ENCODE peak calls at places on chromosomes 2 and 18, in ten cellular contexts. One of them, this sample, is unnamed.

GRCh38 chr2:20596973-20597867 is 53.7 kb downstream of the HS1BP3 start:
- DNase-seq in heart left ventricle: peak
- DNase-seq in body of pancreas: peak
- DNase-seq in sigmoid colon: peak
- DNase-seq in Peyer's patch: peak
- DNase-seq in IMR-90: no peak
- DNase-seq in NB4: no peak
- DNase-seq in uterus: peak
- DNase-seq in ovary: peak
- DNase-seq in right lobe of liver: peak
- DNase-seq in this sample: no peak

GRCh38 chr2:241286348-241287090 is 29.0 kb downstream of the HDLBP start:
- DNase-seq in heart left ventricle: no peak
- DNase-seq in body of pancreas: no peak
- DNase-seq in sigmoid colon: no peak
- DNase-seq in Peyer's patch: no peak
- DNase-seq in IMR-90: no peak
- DNase-seq in NB4: no peak
- DNase-seq in uterus: no peak
- DNase-seq in ovary: no peak
- DNase-seq in right lobe of liver: no peak
- DNase-seq in this sample: no peak

GRCh38 chr2:119006441-119006840 is 64.4 kb downstream of the MARCO start:
- DNase-seq in heart left ventricle: no peak
- DNase-seq in body of pancreas: no peak
- DNase-seq in sigmoid colon: no peak
- DNase-seq in Peyer's patch: peak
- DNase-seq in IMR-90: no peak
- DNase-seq in NB4: no peak
- DNase-seq in uterus: no peak
- DNase-seq in ovary: no peak
- DNase-seq in right lobe of liver: no peak
- DNase-seq in this sample: no peak

GRCh38 chr2:162821176-162821575 is 17.4 kb downstream of the KCNH7 start:
- DNase-seq in heart left ventricle: no peak
- DNase-seq in body of pancreas: no peak
- DNase-seq in sigmoid colon: no peak
- DNase-seq in Peyer's patch: no peak
- DNase-seq in IMR-90: no peak
- DNase-seq in NB4: no peak
- DNase-seq in uterus: no peak
- DNase-seq in ovary: no peak
- DNase-seq in right lobe of liver: no peak
- DNase-seq in this sample: no peak

GRCh38 chr2:189440947-189441708 is at the start of gene WDR75:
- DNase-seq in heart left ventricle: peak
- DNase-seq in body of pancreas: peak
- DNase-seq in sigmoid colon: peak
- DNase-seq in Peyer's patch: peak
- DNase-seq in IMR-90: peak
- DNase-seq in NB4: peak
- DNase-seq in uterus: peak
- DNase-seq in ovary: peak
- DNase-seq in right lobe of liver: peak
- DNase-seq in this sample: peak

GRCh38 chr2:16471031-16471430 is 194.6 kb downstream of the CYRIA start:
- DNase-seq in heart left ventricle: no peak
- DNase-seq in body of pancreas: no peak
- DNase-seq in sigmoid colon: no peak
- DNase-seq in Peyer's patch: no peak
- DNase-seq in IMR-90: no peak
- DNase-seq in NB4: no peak
- DNase-seq in uterus: no peak
- DNase-seq in ovary: no peak
- DNase-seq in right lobe of liver: no peak
- DNase-seq in this sample: no peak

GRCh38 chr2:241933175-241933911 is 63.8 kb downstream of the RTP5 start:
- DNase-seq in heart left ventricle: no peak
- DNase-seq in body of pancreas: peak
- DNase-seq in sigmoid colon: no peak
- DNase-seq in Peyer's patch: no peak
- DNase-seq in IMR-90: no peak
- DNase-seq in NB4: no peak
- DNase-seq in uterus: peak
- DNase-seq in ovary: peak
- DNase-seq in right lobe of liver: no peak
- DNase-seq in this sample: no peak

GRCh38 chr2:102514061-102514785 is 41.2 kb downstream of the SLC9A4 start:
- DNase-seq in heart left ventricle: no peak
- DNase-seq in body of pancreas: no peak
- DNase-seq in sigmoid colon: no peak
- DNase-seq in Peyer's patch: peak
- DNase-seq in IMR-90: peak
- DNase-seq in NB4: peak
- DNase-seq in uterus: no peak
- DNase-seq in ovary: no peak
- DNase-seq in right lobe of liver: no peak
- DNase-seq in this sample: peak

GRCh38 chr2:101007415-101008345 is 5.6 kb downstream of the RPL31 start:
- DNase-seq in heart left ventricle: no peak
- DNase-seq in body of pancreas: no peak
- DNase-seq in sigmoid colon: no peak
- DNase-seq in Peyer's patch: no peak
- DNase-seq in IMR-90: no peak
- DNase-seq in NB4: peak
- DNase-seq in uterus: no peak
- DNase-seq in ovary: no peak
- DNase-seq in right lobe of liver: no peak
- DNase-seq in this sample: no peak
- TF ChIP-seq POLR2A in heart left ventricle: no peak
- TF ChIP-seq POLR2A in body of pancreas: no peak
- TF ChIP-seq POLR2A in sigmoid colon: no peak
- TF ChIP-seq POLR2A in Peyer's patch: no peak
- TF ChIP-seq POLR2A in IMR-90: peak
- TF ChIP-seq POLR2A in NB4: no peak
- TF ChIP-seq POLR2A in uterus: no peak
- TF ChIP-seq POLR2A in ovary: no peak
- TF ChIP-seq POLR2A in right lobe of liver: no peak
- TF ChIP-seq POLR2A in this sample: no peak

DNA sequence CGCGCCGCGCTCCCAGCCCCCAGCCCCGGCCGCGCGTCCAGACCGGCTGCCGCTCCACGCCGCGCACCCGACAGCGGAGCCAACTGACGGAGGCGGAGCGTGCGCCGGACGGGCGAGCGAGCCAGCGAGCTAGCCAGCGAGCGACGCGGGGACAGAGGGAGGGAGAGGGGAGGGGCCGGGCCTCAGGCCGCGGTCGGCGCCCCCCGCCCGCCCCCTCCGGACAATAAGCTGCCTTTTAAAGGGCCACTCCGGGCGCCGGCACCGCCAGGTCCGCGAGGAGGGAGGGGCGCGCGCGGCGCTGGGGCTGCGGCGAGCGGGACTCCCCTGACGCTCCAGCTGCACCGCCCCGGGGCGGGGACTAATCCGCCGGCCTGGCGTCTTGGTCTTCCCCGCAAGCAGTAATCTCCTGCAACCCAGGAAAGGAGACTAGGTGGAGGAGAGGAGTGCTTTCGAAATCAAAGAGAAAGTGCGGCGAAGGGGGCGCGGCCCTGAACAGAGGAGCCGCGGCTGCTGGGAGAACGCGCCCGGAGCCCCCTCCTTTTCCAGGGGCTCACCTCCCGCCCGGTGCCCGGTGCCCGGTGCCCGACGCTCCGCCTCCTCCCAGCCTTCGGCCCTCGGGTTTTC is at the start of gene BIN1:
- DNase-seq in heart left ventricle: peak
- DNase-seq in body of pancreas: peak
- DNase-seq in sigmoid colon: peak
- DNase-seq in Peyer's patch: peak
- DNase-seq in IMR-90: peak
- DNase-seq in NB4: peak
- DNase-seq in uterus: peak
- DNase-seq in ovary: peak
- DNase-seq in right lobe of liver: peak
- DNase-seq in this sample: peak
- TF ChIP-seq POLR2A in heart left ventricle: peak
- TF ChIP-seq POLR2A in body of pancreas: peak
- TF ChIP-seq POLR2A in sigmoid colon: peak
- TF ChIP-seq POLR2A in Peyer's patch: peak
- TF ChIP-seq POLR2A in IMR-90: peak
- TF ChIP-seq POLR2A in NB4: no peak
- TF ChIP-seq POLR2A in uterus: peak
- TF ChIP-seq POLR2A in ovary: peak
- TF ChIP-seq POLR2A in right lobe of liver: peak
- TF ChIP-seq POLR2A in this sample: peak

GRCh38 chr18:35732652-35733051 is 151.1 kb downstream of the GALNT1 start:
- DNase-seq in heart left ventricle: peak
- DNase-seq in body of pancreas: no peak
- DNase-seq in sigmoid colon: no peak
- DNase-seq in Peyer's patch: no peak
- DNase-seq in IMR-90: peak
- DNase-seq in NB4: no peak
- DNase-seq in uterus: no peak
- DNase-seq in ovary: no peak
- DNase-seq in right lobe of liver: no peak
- DNase-seq in this sample: no peak

GRCh38 chr18:35729971-35730668 is 148.6 kb downstream of the GALNT1 start:
- DNase-seq in heart left ventricle: no peak
- DNase-seq in body of pancreas: no peak
- DNase-seq in sigmoid colon: no peak
- DNase-seq in Peyer's patch: no peak
- DNase-seq in IMR-90: no peak
- DNase-seq in NB4: no peak
- DNase-seq in uterus: no peak
- DNase-seq in ovary: no peak
- DNase-seq in right lobe of liver: no peak
- DNase-seq in this sample: no peak

GRCh38 chr18:35730738-35731370 is 149.3 kb downstream of the GALNT1 start:
- DNase-seq in heart left ventricle: peak
- DNase-seq in body of pancreas: no peak
- DNase-seq in sigmoid colon: no peak
- DNase-seq in Peyer's patch: no peak
- DNase-seq in IMR-90: peak
- DNase-seq in NB4: peak
- DNase-seq in uterus: peak
- DNase-seq in ovary: peak
- DNase-seq in right lobe of liver: no peak
- DNase-seq in this sample: no peak

GRCh38 chr18:35732134-35732533 is 150.6 kb downstream of the GALNT1 start:
- DNase-seq in heart left ventricle: no peak
- DNase-seq in body of pancreas: no peak
- DNase-seq in sigmoid colon: no peak
- DNase-seq in Peyer's patch: no peak
- DNase-seq in IMR-90: no peak
- DNase-seq in NB4: no peak
- DNase-seq in uterus: no peak
- DNase-seq in ovary: no peak
- DNase-seq in right lobe of liver: no peak
- DNase-seq in this sample: no peak

DNA sequence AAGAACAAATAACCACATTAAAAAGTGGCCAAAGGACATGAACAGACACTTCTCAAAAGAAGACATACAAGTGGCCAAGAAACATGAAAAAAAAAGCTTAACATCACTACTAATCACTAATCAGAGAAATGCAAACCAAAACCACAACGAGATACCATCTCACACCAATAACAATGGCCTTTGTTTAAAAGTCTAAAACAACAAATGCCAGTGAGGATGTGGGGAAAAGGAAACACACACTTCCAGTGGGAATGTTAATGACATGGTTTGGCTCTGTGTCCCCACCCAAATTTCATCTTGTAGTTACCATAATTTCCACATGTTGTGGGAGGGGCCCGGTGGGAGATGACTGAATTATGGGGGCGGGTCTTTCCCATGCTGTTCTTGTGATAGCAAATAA is 147.1 kb downstream of the GALNT1 start:
- DNase-seq in heart left ventricle: no peak
- DNase-seq in body of pancreas: no peak
- DNase-seq in sigmoid colon: no peak
- DNase-seq in Peyer's patch: no peak
- DNase-seq in IMR-90: no peak
- DNase-seq in NB4: no peak
- DNase-seq in uterus: no peak
- DNase-seq in ovary: no peak
- DNase-seq in right lobe of liver: no peak
- DNase-seq in this sample: no peak
- TF ChIP-seq POLR2A in heart left ventricle: no peak
- TF ChIP-seq POLR2A in body of pancreas: no peak
- TF ChIP-seq POLR2A in sigmoid colon: no peak
- TF ChIP-seq POLR2A in Peyer's patch: no peak
- TF ChIP-seq POLR2A in IMR-90: no peak
- TF ChIP-seq POLR2A in NB4: no peak
- TF ChIP-seq POLR2A in uterus: no peak
- TF ChIP-seq POLR2A in ovary: no peak
- TF ChIP-seq POLR2A in right lobe of liver: no peak
- TF ChIP-seq POLR2A in this sample: no peak

GRCh38 chr18:49767111-49768050 is 46.0 kb downstream of the ACAA2 start:
- DNase-seq in heart left ventricle: peak
- DNase-seq in body of pancreas: no peak
- DNase-seq in sigmoid colon: no peak
- DNase-seq in Peyer's patch: no peak
- DNase-seq in IMR-90: no peak
- DNase-seq in NB4: no peak
- DNase-seq in uterus: no peak
- DNase-seq in ovary: no peak
- DNase-seq in right lobe of liver: no peak
- DNase-seq in this sample: no peak

GRCh38 chr18:49764032-49764431 is 49.3 kb downstream of the ACAA2 start:
- DNase-seq in heart left ventricle: no peak
- DNase-seq in body of pancreas: no peak
- DNase-seq in sigmoid colon: no peak
- DNase-seq in Peyer's patch: no peak
- DNase-seq in IMR-90: peak
- DNase-seq in NB4: no peak
- DNase-seq in uterus: no peak
- DNase-seq in ovary: no peak
- DNase-seq in right lobe of liver: no peak
- DNase-seq in this sample: no peak

GRCh38 chr18:49768051-49768391 is 45.3 kb downstream of the ACAA2 start:
- DNase-seq in heart left ventricle: peak
- DNase-seq in body of pancreas: peak
- DNase-seq in sigmoid colon: no peak
- DNase-seq in Peyer's patch: peak
- DNase-seq in IMR-90: peak
- DNase-seq in NB4: peak
- DNase-seq in uterus: peak
- DNase-seq in ovary: no peak
- DNase-seq in right lobe of liver: peak
- DNase-seq in this sample: peak

GRCh38 chr18:49769047-49769708 is 44.2 kb downstream of the ACAA2 start:
- DNase-seq in heart left ventricle: no peak
- DNase-seq in body of pancreas: no peak
- DNase-seq in sigmoid colon: no peak
- DNase-seq in Peyer's patch: no peak
- DNase-seq in IMR-90: no peak
- DNase-seq in NB4: no peak
- DNase-seq in uterus: no peak
- DNase-seq in ovary: no peak
- DNase-seq in right lobe of liver: no peak
- DNase-seq in this sample: no peak

DNA sequence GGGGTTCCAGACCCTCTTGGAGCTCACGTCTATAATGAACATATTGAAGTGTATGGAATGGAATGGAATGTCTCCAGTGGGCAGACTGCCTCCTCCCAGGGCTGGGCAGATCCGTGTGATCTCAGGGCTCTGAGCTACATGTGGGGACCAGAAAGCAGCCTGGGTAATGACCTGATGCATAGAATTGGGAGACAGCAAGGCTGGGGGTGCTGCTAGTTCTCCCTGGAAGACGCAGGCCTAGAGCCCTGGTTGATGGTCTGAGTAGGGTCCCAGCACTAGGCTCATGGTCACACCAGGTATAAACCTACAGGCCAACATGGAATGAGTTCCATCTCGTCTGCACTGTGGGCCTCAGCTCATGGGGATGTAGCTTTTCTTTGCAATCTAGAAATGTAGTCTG is 46.7 kb downstream of the ACAA2 start:
- DNase-seq in heart left ventricle: no peak
- DNase-seq in body of pancreas: no peak
- DNase-seq in sigmoid colon: no peak
- DNase-seq in Peyer's patch: no peak
- DNase-seq in IMR-90: no peak
- DNase-seq in NB4: no peak
- DNase-seq in uterus: no peak
- DNase-seq in ovary: no peak
- DNase-seq in right lobe of liver: no peak
- DNase-seq in this sample: no peak
- TF ChIP-seq POLR2A in heart left ventricle: no peak
- TF ChIP-seq POLR2A in body of pancreas: no peak
- TF ChIP-seq POLR2A in sigmoid colon: no peak
- TF ChIP-seq POLR2A in Peyer's patch: no peak
- TF ChIP-seq POLR2A in IMR-90: no peak
- TF ChIP-seq POLR2A in NB4: no peak
- TF ChIP-seq POLR2A in uterus: no peak
- TF ChIP-seq POLR2A in ovary: no peak
- TF ChIP-seq POLR2A in right lobe of liver: no peak
- TF ChIP-seq POLR2A in this sample: no peak

This sample was measured in H54.